ENCODE peak calls at places on chromosomes 3 and 15, in seven cellular contexts. One of them, this sample, is unnamed.
A peak's percentile ranks its signal among the peaks of the same experiment; 100 is the strongest.

GRCh38 chr3:52108302-52109232 is 45.7 kb downstream of the POC1A start:
- DNase-seq in IMR-90: no peak
- DNase-seq in Peyer's patch: no peak
- DNase-seq in HepG2: no peak
- DNase-seq in tibial nerve: peak; percentile 32
- DNase-seq in adrenal gland: no peak
- DNase-seq in body of pancreas: peak; percentile 26
- DNase-seq in this sample: peak; percentile 64

GRCh38 chr3:50319181-50319871 is 3.2 kb downstream of the HYAL2 start:
- DNase-seq in IMR-90: no peak
- DNase-seq in Peyer's patch: peak; percentile 41
- DNase-seq in HepG2: no peak
- DNase-seq in tibial nerve: no peak
- DNase-seq in adrenal gland: no peak
- DNase-seq in body of pancreas: no peak
- DNase-seq in this sample: no peak

GRCh38 chr3:126343675-126344074 is 13.5 kb downstream of the KLF15 start:
- DNase-seq in IMR-90: no peak
- DNase-seq in Peyer's patch: peak; percentile 28
- DNase-seq in HepG2: no peak
- DNase-seq in tibial nerve: no peak
- DNase-seq in adrenal gland: no peak
- DNase-seq in body of pancreas: peak; percentile 3
- DNase-seq in this sample: peak; percentile 11

GRCh38 chr3:106482436-106482835 is 613.6 kb upstream of the CBLB start:
- DNase-seq in IMR-90: peak; percentile 55
- DNase-seq in Peyer's patch: no peak
- DNase-seq in HepG2: no peak
- DNase-seq in tibial nerve: no peak
- DNase-seq in adrenal gland: no peak
- DNase-seq in body of pancreas: no peak
- DNase-seq in this sample: no peak

GRCh38 chr3:40455328-40455727 is 1.8 kb upstream of the RPL14 start:
- DNase-seq in IMR-90: no peak
- DNase-seq in Peyer's patch: no peak
- DNase-seq in HepG2: no peak
- DNase-seq in tibial nerve: no peak
- DNase-seq in adrenal gland: no peak
- DNase-seq in body of pancreas: no peak
- DNase-seq in this sample: no peak

GRCh38 chr3:11671648-11672100 is 28.0 kb upstream of the VGLL4 start:
- DNase-seq in IMR-90: peak; percentile 54
- DNase-seq in Peyer's patch: no peak
- DNase-seq in HepG2: no peak
- DNase-seq in tibial nerve: no peak
- DNase-seq in adrenal gland: no peak
- DNase-seq in body of pancreas: peak; percentile 58
- DNase-seq in this sample: no peak

GRCh38 chr15:44501768-44502366 is 35.1 kb upstream of the EIF3J start:
- DNase-seq in IMR-90: peak; percentile 66
- DNase-seq in Peyer's patch: no peak
- DNase-seq in HepG2: peak; percentile 27
- DNase-seq in tibial nerve: no peak
- DNase-seq in adrenal gland: no peak
- DNase-seq in body of pancreas: no peak
- DNase-seq in this sample: no peak

GRCh38 chr15:68818088-68818670 is 2.5 kb downstream of the ANP32A start:
- DNase-seq in IMR-90: peak; percentile 54
- DNase-seq in Peyer's patch: peak; percentile 80
- DNase-seq in HepG2: peak; percentile 64
- DNase-seq in tibial nerve: peak; percentile 41
- DNase-seq in adrenal gland: peak; percentile 65
- DNase-seq in body of pancreas: peak; percentile 74
- DNase-seq in this sample: peak; percentile 62

GRCh38 chr15:55241193-55241592 is 44.5 kb upstream of the RSL24D1 start:
- DNase-seq in IMR-90: no peak
- DNase-seq in Peyer's patch: no peak
- DNase-seq in HepG2: no peak
- DNase-seq in tibial nerve: no peak
- DNase-seq in adrenal gland: no peak
- DNase-seq in body of pancreas: no peak
- DNase-seq in this sample: no peak

GRCh38 chr15:78767331-78767951 is 43.8 kb downstream of the ADAMTS7 start:
- DNase-seq in IMR-90: no peak
- DNase-seq in Peyer's patch: peak; percentile 41
- DNase-seq in HepG2: no peak
- DNase-seq in tibial nerve: no peak
- DNase-seq in adrenal gland: peak; percentile 10
- DNase-seq in body of pancreas: no peak
- DNase-seq in this sample: peak; percentile 7

GRCh38 chr3:127487196-127487595 is 103.3 kb downstream of the TPRA1 start:
- DNase-seq in IMR-90: no peak
- DNase-seq in Peyer's patch: no peak
- DNase-seq in HepG2: no peak
- DNase-seq in tibial nerve: no peak
- DNase-seq in adrenal gland: no peak
- DNase-seq in body of pancreas: no peak
- DNase-seq in this sample: no peak

GRCh38 chr3:111143-112069 is 85.2 kb upstream of the CHL1 start:
- DNase-seq in IMR-90: no peak
- DNase-seq in Peyer's patch: no peak
- DNase-seq in HepG2: peak; percentile 6
- DNase-seq in tibial nerve: no peak
- DNase-seq in adrenal gland: no peak
- DNase-seq in body of pancreas: no peak
- DNase-seq in this sample: no peak

GRCh38 chr3:118909751-118910150 is 124.9 kb downstream of the IGSF11 start:
- DNase-seq in IMR-90: no peak
- DNase-seq in Peyer's patch: no peak
- DNase-seq in HepG2: no peak
- DNase-seq in tibial nerve: no peak
- DNase-seq in adrenal gland: no peak
- DNase-seq in body of pancreas: no peak
- DNase-seq in this sample: no peak

GRCh38 chr15:32091505-32092380 is 61.4 kb downstream of the CHRNA7 start:
- DNase-seq in IMR-90: no peak
- DNase-seq in Peyer's patch: no peak
- DNase-seq in HepG2: no peak
- DNase-seq in tibial nerve: no peak
- DNase-seq in adrenal gland: no peak
- DNase-seq in body of pancreas: no peak
- DNase-seq in this sample: no peak

GRCh38 chr3:140377644-140378043 is 300.2 kb upstream of the TRIM42 start:
- DNase-seq in IMR-90: no peak
- DNase-seq in Peyer's patch: no peak
- DNase-seq in HepG2: no peak
- DNase-seq in tibial nerve: no peak
- DNase-seq in adrenal gland: no peak
- DNase-seq in body of pancreas: no peak
- DNase-seq in this sample: no peak

GRCh38 chr3:170038434-170039110 is 777 bp downstream of the GPR160 start:
- DNase-seq in IMR-90: no peak
- DNase-seq in Peyer's patch: peak; percentile 71
- DNase-seq in HepG2: no peak
- DNase-seq in tibial nerve: no peak
- DNase-seq in adrenal gland: no peak
- DNase-seq in body of pancreas: peak; percentile 57
- DNase-seq in this sample: no peak

GRCh38 chr15:37100109-37100873 is at the start of gene MEIS2:
- DNase-seq in IMR-90: peak; percentile 96
- DNase-seq in Peyer's patch: peak; percentile 77
- DNase-seq in HepG2: peak; percentile 83
- DNase-seq in tibial nerve: peak; percentile 91
- DNase-seq in adrenal gland: peak; percentile 96
- DNase-seq in body of pancreas: peak; percentile 93
- DNase-seq in this sample: peak; percentile 95

GRCh38 chr3:55143928-55144671 is 216.2 kb upstream of the LRTM1 start:
- DNase-seq in IMR-90: peak; percentile 54
- DNase-seq in Peyer's patch: no peak
- DNase-seq in HepG2: no peak
- DNase-seq in tibial nerve: no peak
- DNase-seq in adrenal gland: no peak
- DNase-seq in body of pancreas: no peak
- DNase-seq in this sample: no peak

GRCh38 chr15:25712961-25713355 is 150.2 kb downstream of the ATP10A start:
- DNase-seq in IMR-90: no peak
- DNase-seq in Peyer's patch: no peak
- DNase-seq in HepG2: no peak
- DNase-seq in tibial nerve: no peak
- DNase-seq in adrenal gland: no peak
- DNase-seq in body of pancreas: no peak
- DNase-seq in this sample: no peak

GRCh38 chr15:93566777-93567176 is 477.8 kb upstream of the RGMA start:
- DNase-seq in IMR-90: no peak
- DNase-seq in Peyer's patch: no peak
- DNase-seq in HepG2: no peak
- DNase-seq in tibial nerve: no peak
- DNase-seq in adrenal gland: no peak
- DNase-seq in body of pancreas: no peak
- DNase-seq in this sample: no peak

DNA sequence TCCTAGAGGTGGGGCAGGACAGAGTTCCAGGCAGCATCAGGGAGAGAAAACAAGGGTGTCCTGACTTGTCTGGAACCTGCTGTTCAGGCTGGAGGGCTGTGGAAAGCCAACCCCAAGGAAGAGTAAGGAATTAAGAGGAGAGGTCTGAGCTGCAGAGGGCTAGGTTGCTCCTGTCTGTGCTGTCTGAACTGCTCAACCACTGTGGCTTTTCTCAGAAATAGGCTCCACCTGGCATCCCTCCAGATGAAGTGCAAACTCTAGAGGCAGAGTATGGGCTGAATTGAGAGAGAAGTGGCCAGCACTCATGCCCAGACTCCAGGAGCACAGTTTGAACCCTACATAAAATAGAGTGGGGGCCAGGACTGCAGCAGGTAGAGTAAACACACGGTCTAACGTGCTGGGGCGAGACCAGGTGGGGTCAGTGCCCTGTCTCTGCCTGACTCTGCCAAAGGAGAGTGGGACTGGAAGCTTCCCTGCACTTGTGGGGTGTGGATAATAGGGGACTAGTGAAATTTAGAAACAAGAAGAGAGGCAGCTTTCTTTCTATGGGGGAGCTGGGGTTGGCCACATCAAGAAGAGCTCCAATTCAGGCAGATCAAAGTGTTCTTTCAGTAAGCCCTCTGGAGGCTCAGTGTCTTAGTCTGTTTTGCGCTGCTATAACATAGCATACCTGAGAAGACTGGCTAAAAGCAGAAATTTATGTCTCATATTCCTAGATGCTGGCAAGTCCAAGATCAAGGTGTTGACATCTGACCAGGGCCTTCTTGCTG is 28.0 kb upstream of the MNS1 start:
- DNase-seq in IMR-90: no peak
- DNase-seq in Peyer's patch: no peak
- DNase-seq in HepG2: no peak
- DNase-seq in tibial nerve: no peak
- DNase-seq in adrenal gland: no peak
- DNase-seq in body of pancreas: no peak
- DNase-seq in this sample: no peak
- H3K27ac ChIP-seq in IMR-90: no peak overlapping the region
- H3K27ac ChIP-seq in Peyer's patch: no peak overlapping the region
- H3K27ac ChIP-seq in HepG2: no peak overlapping the region
- H3K27ac ChIP-seq in tibial nerve: no peak overlapping the region
- H3K27ac ChIP-seq in adrenal gland: no peak overlapping the region
- H3K27ac ChIP-seq in body of pancreas: no peak overlapping the region
- H3K27ac ChIP-seq in this sample: no peak overlapping the region

DNA sequence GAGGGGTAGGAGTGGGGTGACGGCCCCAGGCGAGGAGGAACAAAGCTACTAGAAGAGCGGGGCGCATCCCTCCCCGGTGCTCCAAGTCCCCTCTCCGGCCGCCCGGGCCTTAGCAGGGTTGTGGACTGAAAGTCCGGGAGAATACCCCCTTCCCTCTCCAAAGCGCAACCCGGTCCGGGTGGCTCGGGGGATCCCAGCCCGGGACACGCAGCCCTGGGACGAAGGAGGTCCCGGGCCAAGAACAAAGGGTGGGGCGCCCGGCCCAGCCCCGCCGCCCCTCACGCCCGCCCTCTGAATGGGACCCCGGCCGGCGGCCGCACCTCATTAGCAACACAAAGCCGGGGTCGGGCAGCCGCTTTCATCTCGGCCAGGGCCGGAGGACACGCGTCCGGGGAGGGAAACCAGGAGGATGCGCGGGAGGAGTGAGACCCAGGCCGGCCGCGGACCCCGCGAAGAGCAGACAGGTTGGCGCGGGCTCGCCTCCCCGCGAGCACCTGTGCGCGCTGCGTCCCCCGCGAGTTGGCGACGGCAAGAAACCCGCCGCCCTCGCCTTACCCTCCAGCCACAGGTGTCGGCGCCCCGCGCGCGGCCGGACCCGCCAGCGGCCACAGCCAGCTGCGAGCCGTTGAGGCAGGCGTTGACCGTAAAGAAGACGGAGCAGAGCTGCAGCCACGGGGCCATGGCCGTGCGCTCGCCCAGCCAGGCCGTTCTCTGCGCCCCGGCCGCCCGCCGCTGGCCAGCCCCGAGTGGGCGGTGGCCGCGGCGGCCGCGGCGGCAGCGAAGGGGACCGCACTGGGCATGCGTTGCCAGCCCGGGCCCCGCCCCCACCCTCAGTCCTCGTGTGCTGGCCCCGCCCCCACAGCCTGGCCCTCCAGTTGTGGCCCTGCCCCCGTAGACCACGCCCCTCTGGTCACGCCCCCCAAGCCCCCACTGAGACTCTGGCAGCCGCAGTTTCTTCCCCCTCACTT is at the start of gene IL17RD:
- DNase-seq in IMR-90: peak; percentile 64
- DNase-seq in Peyer's patch: peak; percentile 82
- DNase-seq in HepG2: peak; percentile 37
- DNase-seq in tibial nerve: peak; percentile 66
- DNase-seq in adrenal gland: peak; percentile 65
- DNase-seq in body of pancreas: peak; percentile 77
- DNase-seq in this sample: peak; percentile 85
- TF ChIP-seq POLR2A in IMR-90: no peak
- TF ChIP-seq POLR2A in Peyer's patch: no peak
- TF ChIP-seq POLR2A in HepG2: no peak
- TF ChIP-seq POLR2A in tibial nerve: peak; percentile 48
- TF ChIP-seq POLR2A in adrenal gland: peak; percentile 17
- TF ChIP-seq POLR2A in body of pancreas: no peak
- TF ChIP-seq POLR2A in this sample: peak; percentile 64

GRCh38 chr15:52529289-52529929 is 729 bp upstream of the MYO5A start:
- DNase-seq in IMR-90: no peak
- DNase-seq in Peyer's patch: no peak
- DNase-seq in HepG2: no peak
- DNase-seq in tibial nerve: no peak
- DNase-seq in adrenal gland: no peak
- DNase-seq in body of pancreas: no peak
- DNase-seq in this sample: no peak
- H3K27ac ChIP-seq in IMR-90: peak overlapping the region; percentile 25
- H3K27ac ChIP-seq in Peyer's patch: peak overlapping the region; percentile 82
- H3K27ac ChIP-seq in HepG2: no peak overlapping the region
- H3K27ac ChIP-seq in tibial nerve: peak overlapping the region; percentile 77
- H3K27ac ChIP-seq in adrenal gland: peak overlapping the region; percentile 89
- H3K27ac ChIP-seq in body of pancreas: peak overlapping the region; percentile 25
- H3K27ac ChIP-seq in this sample: peak overlapping the region; percentile 92

DNA sequence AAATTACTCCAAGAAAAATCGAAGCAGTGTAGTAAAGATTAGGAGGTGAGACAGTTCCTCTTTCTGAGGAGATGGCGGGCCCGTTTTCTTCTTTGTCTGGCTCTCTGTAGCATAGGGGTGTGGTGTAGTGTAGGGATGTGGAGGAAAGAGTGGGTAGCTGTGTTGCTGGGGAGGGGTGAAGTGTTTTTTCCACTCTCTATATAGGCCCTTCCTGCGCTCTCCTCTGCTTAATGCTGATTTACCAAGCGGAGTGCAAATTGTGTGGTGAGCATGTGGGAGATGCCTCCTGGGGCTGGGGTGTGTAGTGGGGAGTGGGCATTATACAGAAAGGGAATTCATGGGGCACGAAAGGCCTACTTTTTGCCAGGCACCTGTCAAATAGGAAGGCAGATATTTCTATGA is 94.9 kb downstream of the ST6GAL1 start:
- DNase-seq in IMR-90: no peak
- DNase-seq in Peyer's patch: no peak
- DNase-seq in HepG2: no peak
- DNase-seq in tibial nerve: no peak
- DNase-seq in adrenal gland: no peak
- DNase-seq in body of pancreas: no peak
- DNase-seq in this sample: no peak
- TF ChIP-seq POLR2A in IMR-90: no peak
- TF ChIP-seq POLR2A in Peyer's patch: no peak
- TF ChIP-seq POLR2A in HepG2: no peak
- TF ChIP-seq POLR2A in tibial nerve: no peak
- TF ChIP-seq POLR2A in adrenal gland: no peak
- TF ChIP-seq POLR2A in body of pancreas: no peak
- TF ChIP-seq POLR2A in this sample: no peak

This sample was measured in uterus.